ENCODE peak calls at places on chromosomes 12 and 14, in seven cellular contexts. G, H, V, P, Q, K and L are unnamed samples.

GRCh38 chr12:133130808-133131128 is 341 bp downstream of the ZNF10 start:
- DNase-seq in G (peak; percentile 6), H (peak; percentile 52), V (no peak), P (peak; percentile 33), Q (no peak), K (no peak), L (no peak)

GRCh38 chr14:87161502-87161901 is 831.5 kb downstream of the GALC start:
- DNase-seq in G (no peak), H (no peak), V (no peak), P (peak; percentile 15), Q (no peak), K (no peak), L (no peak)

GRCh38 chr14:31990959-31991541 is 86.1 kb upstream of the ARHGAP5 start:
- DNase-seq in G (no peak), H (no peak), V (peak; percentile 86), P (no peak), Q (no peak), K (peak; percentile 48), L (no peak)

GRCh38 chr12:113149361-113150150 is at the start of gene CFAP73:
- DNase-seq in G (no peak), H (peak; percentile 79), V (peak; percentile 84), P (peak; percentile 82), Q (peak; percentile 88), K (peak; percentile 85), L (no peak)

GRCh38 chr12:67039995-67040860 is 228.9 kb upstream of the CAND1 start:
- DNase-seq in G (no peak), H (no peak), V (no peak), P (no peak), Q (no peak), K (no peak), L (no peak)

GRCh38 chr14:66487159-66487558 is 988 bp downstream of the CCDC196 start:
- DNase-seq in G (no peak), H (no peak), V (no peak), P (no peak), Q (no peak), K (no peak), L (no peak)

GRCh38 chr14:65958664-65959562 is 527.3 kb upstream of the CCDC196 start:
- DNase-seq in G (no peak), H (no peak), V (peak; percentile 30), P (no peak), Q (no peak), K (peak; percentile 23), L (peak; percentile 65)

GRCh38 chr14:101491841-101492240 is 69.5 kb upstream of the DIO3 start:
- DNase-seq in G (no peak), H (no peak), V (no peak), P (peak; percentile 49), Q (no peak), K (no peak), L (no peak)

GRCh38 chr12:11765817-11766794 is 116.6 kb downstream of the ETV6 start:
- DNase-seq in G (no peak), H (peak; percentile 67), V (peak; percentile 89), P (no peak), Q (no peak), K (peak; percentile 64), L (no peak)

GRCh38 chr14:85572845-85573244 is 42.9 kb downstream of the FLRT2 start:
- DNase-seq in G (no peak), H (no peak), V (peak; percentile 76), P (no peak), Q (peak; percentile 55), K (peak; percentile 79), L (no peak)

GRCh38 chr14:101721951-101722661 is 39.4 kb upstream of the PPP2R5C start:
- DNase-seq in G (peak; percentile 25), H (no peak), V (peak; percentile 54), P (no peak), Q (no peak), K (peak; percentile 50), L (no peak)

DNA sequence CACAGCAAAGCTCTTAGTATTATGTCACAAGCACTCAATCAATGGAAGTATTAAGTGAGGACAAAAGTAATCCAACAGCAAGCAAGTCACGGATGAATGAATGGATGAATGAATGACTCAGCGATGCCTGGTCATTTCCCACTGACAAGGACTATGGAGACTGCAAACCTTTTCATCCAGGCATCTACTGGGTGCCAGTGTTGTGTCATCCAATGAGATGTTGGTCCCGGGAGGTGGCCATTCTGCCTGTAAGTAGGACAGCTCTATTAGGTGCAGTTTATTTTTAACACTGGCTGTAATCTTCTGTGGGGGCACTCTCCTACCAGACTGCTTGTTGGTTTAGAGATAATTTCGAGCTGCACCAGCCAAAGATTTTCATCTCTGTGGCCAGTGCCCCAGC is 39.4 kb downstream of the STAB2 start:
- DNase-seq in G (peak; percentile 59), H (no peak), V (peak; percentile 50), P (peak; percentile 89), Q (peak; percentile 59), K (peak; percentile 49), L (no peak)
- TF ChIP-seq CTCF in G (peak; percentile 24), H (no peak), V (peak; percentile 46), P (peak; percentile 74), Q (peak; percentile 54), K (peak; percentile 33), L (peak; percentile 74)

DNA sequence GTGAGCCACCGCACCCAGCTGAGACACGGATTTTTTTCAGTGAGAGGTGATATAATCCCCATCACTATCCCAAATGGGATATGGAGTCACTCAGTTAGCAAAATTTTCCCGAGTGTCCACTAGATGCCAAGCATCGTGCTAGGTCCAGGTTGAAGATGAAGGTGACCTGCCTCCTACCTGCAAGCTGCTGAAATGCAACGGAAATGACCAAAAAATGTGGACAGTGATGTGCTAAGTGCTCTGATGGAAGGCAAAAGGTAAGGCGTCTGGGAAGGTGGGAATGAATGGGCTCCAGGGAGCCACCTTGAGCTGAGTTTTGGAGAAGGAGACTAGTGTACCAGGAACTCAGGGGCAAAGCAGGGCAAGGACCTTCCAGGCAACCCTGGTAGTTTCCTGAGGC is 64.6 kb downstream of the CALM1 start:
- DNase-seq in G (no peak), H (no peak), V (no peak), P (no peak), Q (no peak), K (no peak), L (no peak)
- TF ChIP-seq CTCF in G (no peak), H (no peak), V (no peak), P (peak; percentile 20), Q (no peak), K (no peak), L (peak; percentile 7)

GRCh38 chr14:49673586-49673985 is 14.4 kb downstream of the POLE2 start:
- DNase-seq in G (no peak), H (no peak), V (no peak), P (no peak), Q (no peak), K (no peak), L (no peak)

GRCh38 chr14:49679271-49679670 is 8.7 kb downstream of the POLE2 start:
- DNase-seq in G (no peak), H (no peak), V (no peak), P (no peak), Q (no peak), K (peak; percentile 17), L (no peak)

GRCh38 chr14:49677643-49678042 is 10.4 kb downstream of the POLE2 start:
- DNase-seq in G (no peak), H (no peak), V (no peak), P (no peak), Q (no peak), K (no peak), L (no peak)
- TF ChIP-seq CTCF in G (no peak), H (no peak), V (peak; percentile 9), P (peak; percentile 37), Q (no peak), K (no peak), L (peak; percentile 13)

GRCh38 chr14:67674139-67674479 is 323 bp downstream of the VTI1B start:
- DNase-seq in G (peak; percentile 52), H (peak; percentile 83), V (peak; percentile 52), P (peak; percentile 87), Q (no peak), K (peak; percentile 49), L (no peak)
- TF ChIP-seq CTCF in G (peak; percentile 39), H (no peak), V (peak; percentile 34), P (peak; percentile 32), Q (peak; percentile 38), K (peak; percentile 22), L (peak; percentile 71)